ENCODE peak calls at places on chromosomes 5 and 9, in ten cellular contexts. U is body of pancreas; H is effector memory CD8-positive, alpha-beta T cell; C is lung; D is stimulated activated naive CD8-positive, alpha-beta T cell treated with anti-CD3 and anti-CD28 coated beads, Interleukin-15, Interleukin-2, amounts not matched to agents 100 U/mL and 50 U/mL, for 24 hours; V is heart right ventricle; N is left lung; O is heart left ventricle; G is Right ventricle myocardium superior; T is SK-N-SH treated with all-trans-retinoic acid at 6 μM for 48 hours. Q is an unnamed sample.

GRCh38 chr5:87361031-87361443 is 51.7 kb downstream of the CCNH start:
- ATAC-seq in H (no peak), O (no peak), U (no peak), V (no peak), N (no peak), G (peak), C (no peak), D (no peak), T (no peak), Q (peak)

GRCh38 chr5:104218200-104218599 is 655.6 kb upstream of the NUDT12 start:
- ATAC-seq in D (no peak), V (no peak), N (no peak), H (no peak), G (no peak), U (no peak), C (no peak), O (no peak), T (no peak), Q (no peak)

GRCh38 chr5:124651663-124652513 is 94.6 kb downstream of the ZNF608 start:
- ATAC-seq in C (peak), V (peak), O (peak), N (peak), H (peak), D (peak), G (peak), T (peak), U (peak), Q (peak)

GRCh38 chr5:125408582-125409069 is 662.2 kb upstream of the ZNF608 start:
- ATAC-seq in C (no peak), O (peak), D (peak), U (peak), T (peak), V (no peak), H (peak), N (peak), G (peak), Q (no peak)

GRCh38 chr9:88777498-88778312 is 213.6 kb upstream of the S1PR3 start:
- ATAC-seq in T (no peak), N (no peak), O (peak), C (no peak), D (peak), H (no peak), V (peak), U (no peak), G (peak), Q (no peak)

GRCh38 chr9:29691145-29691544 is 2117.9 kb upstream of the C9orf72 start:
- ATAC-seq in V (no peak), H (no peak), N (no peak), O (no peak), U (peak), C (no peak), D (no peak), T (no peak), G (no peak), Q (no peak)

GRCh38 chr5:126527158-126527557 is 67.9 kb downstream of the ALDH7A1 start:
- ATAC-seq in C (no peak), U (no peak), V (no peak), N (no peak), T (no peak), D (no peak), H (no peak), O (no peak), G (no peak), Q (no peak)

GRCh38 chr9:137224850-137225694 is at the start of gene CYSRT1:
- ATAC-seq in O (no peak), G (no peak), U (no peak), N (no peak), V (no peak), C (no peak), D (peak), T (no peak), H (peak), Q (no peak)

GRCh38 chr9:75128535-75128934 is 40.2 kb downstream of the OSTF1 start:
- ATAC-seq in N (no peak), O (no peak), T (no peak), G (no peak), V (no peak), C (no peak), D (peak), U (no peak), H (peak), Q (no peak)

GRCh38 chr5:28397502-28397941 is 1359.1 kb upstream of the CDH9 start:
- ATAC-seq in T (no peak), D (no peak), N (peak), V (no peak), U (no peak), G (no peak), C (no peak), H (no peak), O (no peak), Q (no peak)

GRCh38 chr5:122533825-122534224 is 221.8 kb downstream of the SNCAIP start:
- ATAC-seq in V (no peak), U (no peak), G (no peak), H (no peak), C (no peak), N (no peak), T (no peak), D (no peak), O (no peak), Q (no peak)

GRCh38 chr5:98158440-98158839 is 615.0 kb upstream of the RGMB start:
- ATAC-seq in N (no peak), U (no peak), H (no peak), T (no peak), V (no peak), O (no peak), G (no peak), D (no peak), C (no peak), Q (no peak)

GRCh38 chr9:106684940-106685695 is 177.8 kb upstream of the ZNF462 start:
- ATAC-seq in C (no peak), H (no peak), N (no peak), D (no peak), U (no peak), T (no peak), V (no peak), G (no peak), O (no peak), Q (no peak)

GRCh38 chr9:32596936-32597335 is 24.0 kb upstream of the NDUFB6 start:
- ATAC-seq in U (no peak), T (no peak), V (no peak), O (no peak), N (no peak), G (no peak), C (no peak), H (no peak), D (no peak), Q (no peak)

GRCh38 chr5:96703384-96703910 is 41.3 kb downstream of the CAST start:
- ATAC-seq in O (no peak), N (peak), V (peak), T (no peak), U (peak), G (no peak), C (peak), D (peak), H (no peak), Q (no peak)

GRCh38 chr5:80481019-80481893 is 6.6 kb upstream of the FAM151B start:
- ATAC-seq in N (peak), T (peak), V (no peak), D (peak), C (peak), U (peak), O (peak), H (peak), G (peak), Q (no peak)

GRCh38 chr9:98559568-98559967 is 149.2 kb downstream of the GABBR2 start:
- ATAC-seq in T (no peak), D (no peak), N (no peak), V (no peak), U (no peak), O (peak), G (peak), C (no peak), H (no peak), Q (no peak)

GRCh38 chr9:21121079-21121478 is 20.6 kb downstream of the IFNW1 start:
- ATAC-seq in N (no peak), O (no peak), V (no peak), T (no peak), G (no peak), U (no peak), H (no peak), D (peak), C (no peak), Q (no peak)

GRCh38 chr5:95986937-95987520 is 25.4 kb upstream of the ELL2 start:
- ATAC-seq in O (peak), D (no peak), N (no peak), V (peak), U (peak), C (no peak), G (peak), H (no peak), T (no peak), Q (no peak)

GRCh38 chr5:38742821-38743220 is 103.0 kb upstream of the OSMR start:
- ATAC-seq in T (no peak), U (no peak), H (no peak), O (no peak), N (no peak), V (no peak), G (no peak), D (no peak), C (no peak), Q (no peak)

GRCh38 chr9:124297553-124297905 is 39.8 kb downstream of the NEK6 start:
- ATAC-seq in N (peak), D (no peak), U (peak), C (peak), G (peak), V (peak), H (no peak), T (peak), O (peak), Q (peak)

GRCh38 chr5:5965132-5965531 is 413.2 kb downstream of the MED10 start:
- ATAC-seq in G (no peak), H (no peak), T (no peak), O (no peak), C (no peak), D (no peak), N (peak), V (no peak), U (no peak), Q (no peak)

GRCh38 chr9:86766912-86767311 is 180.4 kb downstream of the GAS1 start:
- ATAC-seq in O (no peak), U (peak), V (no peak), D (no peak), G (peak), C (no peak), T (peak), N (peak), H (no peak), Q (no peak)

GRCh38 chr9:137107312-137107921 is 7.1 kb downstream of the DPP7 start:
- ATAC-seq in C (no peak), T (no peak), G (no peak), D (no peak), V (no peak), H (no peak), U (no peak), N (no peak), O (no peak), Q (no peak)

GRCh38 chr5:33229216-33229615 is 211.5 kb upstream of the TARS1 start:
- ATAC-seq in H (no peak), T (no peak), N (no peak), V (peak), C (no peak), G (peak), D (no peak), U (no peak), O (peak), Q (no peak)

GRCh38 chr5:64295100-64295499 is 129.5 kb downstream of the RNF180 start:
- ATAC-seq in G (no peak), V (no peak), N (no peak), O (no peak), C (no peak), D (no peak), T (no peak), H (no peak), U (no peak), Q (no peak)

GRCh38 chr5:66143473-66144073 is 527 bp upstream of the SREK1 start:
- ATAC-seq in C (peak), V (peak), T (peak), H (peak), D (no peak), G (peak), O (peak), N (peak), U (no peak), Q (no peak)

GRCh38 chr5:145479862-145480261 is 355.3 kb downstream of the PRELID2 start:
- ATAC-seq in N (no peak), V (no peak), C (no peak), U (no peak), T (peak), G (no peak), O (no peak), H (no peak), D (no peak), Q (no peak)

GRCh38 chr9:98523231-98523901 is 185.4 kb downstream of the GABBR2 start:
- ATAC-seq in H (no peak), N (peak), C (no peak), D (no peak), V (no peak), T (no peak), O (no peak), U (no peak), G (no peak), Q (no peak)

Q was measured in gastroesophageal sphincter.